ENCODE peak calls at places on chromosomes 4 and X, in six cellular contexts. One of them, this sample, is unnamed.

GRCh38 chrX:7941390-7942042 is 14.3 kb upstream of the PNPLA4 start:
- DNase-seq in tibial nerve: no peak
- DNase-seq in A549: peak
- DNase-seq in stimulated activated CD4-positive, alpha-beta T cell treated with anti-CD3 and anti-CD28 coated beads, Interleukin-4, amount 100 ng/mL, for 48 hours: no peak
- DNase-seq in MM.1S: no peak
- DNase-seq in body of pancreas: no peak
- DNase-seq in this sample: no peak

GRCh38 chrX:112849010-112849409 is 8.4 kb upstream of the AMOT start:
- DNase-seq in tibial nerve: no peak
- DNase-seq in A549: no peak
- DNase-seq in stimulated activated CD4-positive, alpha-beta T cell treated with anti-CD3 and anti-CD28 coated beads, Interleukin-4, amount 100 ng/mL, for 48 hours: no peak
- DNase-seq in MM.1S: no peak
- DNase-seq in body of pancreas: no peak
- DNase-seq in this sample: no peak

GRCh38 chr4:106258145-106259045 is 57.6 kb downstream of the TBCK start:
- DNase-seq in tibial nerve: no peak
- DNase-seq in A549: peak
- DNase-seq in stimulated activated CD4-positive, alpha-beta T cell treated with anti-CD3 and anti-CD28 coated beads, Interleukin-4, amount 100 ng/mL, for 48 hours: no peak
- DNase-seq in MM.1S: no peak
- DNase-seq in body of pancreas: no peak
- DNase-seq in this sample: no peak

GRCh38 chrX:67998540-67998939 is 434.8 kb downstream of the OPHN1 start:
- DNase-seq in tibial nerve: no peak
- DNase-seq in A549: no peak
- DNase-seq in stimulated activated CD4-positive, alpha-beta T cell treated with anti-CD3 and anti-CD28 coated beads, Interleukin-4, amount 100 ng/mL, for 48 hours: no peak
- DNase-seq in MM.1S: no peak
- DNase-seq in body of pancreas: no peak
- DNase-seq in this sample: no peak

GRCh38 chr4:132670557-132670956 is 478.5 kb upstream of the PCDH10 start:
- DNase-seq in tibial nerve: no peak
- DNase-seq in A549: no peak
- DNase-seq in stimulated activated CD4-positive, alpha-beta T cell treated with anti-CD3 and anti-CD28 coated beads, Interleukin-4, amount 100 ng/mL, for 48 hours: no peak
- DNase-seq in MM.1S: no peak
- DNase-seq in body of pancreas: no peak
- DNase-seq in this sample: no peak

GRCh38 chr4:146247356-146247755 is 33.0 kb downstream of the REELD1 start:
- DNase-seq in tibial nerve: no peak
- DNase-seq in A549: no peak
- DNase-seq in stimulated activated CD4-positive, alpha-beta T cell treated with anti-CD3 and anti-CD28 coated beads, Interleukin-4, amount 100 ng/mL, for 48 hours: no peak
- DNase-seq in MM.1S: no peak
- DNase-seq in body of pancreas: no peak
- DNase-seq in this sample: no peak

GRCh38 chrX:125287282-125287681 is 32.4 kb upstream of the TEX13C start:
- DNase-seq in tibial nerve: no peak
- DNase-seq in A549: no peak
- DNase-seq in stimulated activated CD4-positive, alpha-beta T cell treated with anti-CD3 and anti-CD28 coated beads, Interleukin-4, amount 100 ng/mL, for 48 hours: no peak
- DNase-seq in MM.1S: no peak
- DNase-seq in body of pancreas: no peak
- DNase-seq in this sample: no peak

GRCh38 chr4:2469192-2469984 is 482 bp downstream of the RNF4 start:
- DNase-seq in tibial nerve: peak
- DNase-seq in A549: peak
- DNase-seq in stimulated activated CD4-positive, alpha-beta T cell treated with anti-CD3 and anti-CD28 coated beads, Interleukin-4, amount 100 ng/mL, for 48 hours: peak
- DNase-seq in MM.1S: peak
- DNase-seq in body of pancreas: peak
- DNase-seq in this sample: peak

GRCh38 chr4:55545133-55545532 is 1.6 kb downstream of the CLOCK start:
- DNase-seq in tibial nerve: no peak
- DNase-seq in A549: no peak
- DNase-seq in stimulated activated CD4-positive, alpha-beta T cell treated with anti-CD3 and anti-CD28 coated beads, Interleukin-4, amount 100 ng/mL, for 48 hours: no peak
- DNase-seq in MM.1S: no peak
- DNase-seq in body of pancreas: no peak
- DNase-seq in this sample: no peak

GRCh38 chr4:147136308-147136707 is 190.6 kb upstream of the TTC29 start:
- DNase-seq in tibial nerve: no peak
- DNase-seq in A549: no peak
- DNase-seq in stimulated activated CD4-positive, alpha-beta T cell treated with anti-CD3 and anti-CD28 coated beads, Interleukin-4, amount 100 ng/mL, for 48 hours: no peak
- DNase-seq in MM.1S: no peak
- DNase-seq in body of pancreas: no peak
- DNase-seq in this sample: no peak

GRCh38 chrX:72236841-72237240 is 2.0 kb downstream of the ERCC6L start:
- DNase-seq in tibial nerve: no peak
- DNase-seq in A549: no peak
- DNase-seq in stimulated activated CD4-positive, alpha-beta T cell treated with anti-CD3 and anti-CD28 coated beads, Interleukin-4, amount 100 ng/mL, for 48 hours: no peak
- DNase-seq in MM.1S: no peak
- DNase-seq in body of pancreas: no peak
- DNase-seq in this sample: no peak

GRCh38 chr4:40699648-40700047 is 50.1 kb upstream of the NSUN7 start:
- DNase-seq in tibial nerve: no peak
- DNase-seq in A549: no peak
- DNase-seq in stimulated activated CD4-positive, alpha-beta T cell treated with anti-CD3 and anti-CD28 coated beads, Interleukin-4, amount 100 ng/mL, for 48 hours: no peak
- DNase-seq in MM.1S: no peak
- DNase-seq in body of pancreas: no peak
- DNase-seq in this sample: no peak

GRCh38 chrX:115367956-115368355 is 78.4 kb downstream of the LUZP4 start:
- DNase-seq in tibial nerve: no peak
- DNase-seq in A549: peak
- DNase-seq in stimulated activated CD4-positive, alpha-beta T cell treated with anti-CD3 and anti-CD28 coated beads, Interleukin-4, amount 100 ng/mL, for 48 hours: no peak
- DNase-seq in MM.1S: no peak
- DNase-seq in body of pancreas: no peak
- DNase-seq in this sample: no peak

GRCh38 chr4:16158504-16158852 is 67.8 kb downstream of the TAPT1 start:
- DNase-seq in tibial nerve: no peak
- DNase-seq in A549: no peak
- DNase-seq in stimulated activated CD4-positive, alpha-beta T cell treated with anti-CD3 and anti-CD28 coated beads, Interleukin-4, amount 100 ng/mL, for 48 hours: no peak
- DNase-seq in MM.1S: no peak
- DNase-seq in body of pancreas: no peak
- DNase-seq in this sample: no peak

GRCh38 chr4:76740866-76741662 is 156.9 kb downstream of the SOWAHB start:
- DNase-seq in tibial nerve: no peak
- DNase-seq in A549: no peak
- DNase-seq in stimulated activated CD4-positive, alpha-beta T cell treated with anti-CD3 and anti-CD28 coated beads, Interleukin-4, amount 100 ng/mL, for 48 hours: no peak
- DNase-seq in MM.1S: no peak
- DNase-seq in body of pancreas: no peak
- DNase-seq in this sample: no peak

GRCh38 chr4:79049840-79050520 is 110.7 kb upstream of the PAQR3 start:
- DNase-seq in tibial nerve: no peak
- DNase-seq in A549: no peak
- DNase-seq in stimulated activated CD4-positive, alpha-beta T cell treated with anti-CD3 and anti-CD28 coated beads, Interleukin-4, amount 100 ng/mL, for 48 hours: no peak
- DNase-seq in MM.1S: no peak
- DNase-seq in body of pancreas: no peak
- DNase-seq in this sample: no peak

GRCh38 chr4:91256043-91256442 is 1047.7 kb upstream of the GRID2 start:
- DNase-seq in tibial nerve: no peak
- DNase-seq in A549: peak
- DNase-seq in stimulated activated CD4-positive, alpha-beta T cell treated with anti-CD3 and anti-CD28 coated beads, Interleukin-4, amount 100 ng/mL, for 48 hours: no peak
- DNase-seq in MM.1S: no peak
- DNase-seq in body of pancreas: no peak
- DNase-seq in this sample: no peak

GRCh38 chr4:138310991-138311390 is 68.8 kb upstream of the SLC7A11 start:
- DNase-seq in tibial nerve: no peak
- DNase-seq in A549: no peak
- DNase-seq in stimulated activated CD4-positive, alpha-beta T cell treated with anti-CD3 and anti-CD28 coated beads, Interleukin-4, amount 100 ng/mL, for 48 hours: no peak
- DNase-seq in MM.1S: no peak
- DNase-seq in body of pancreas: no peak
- DNase-seq in this sample: no peak

GRCh38 chr4:73870778-73871177 is 1.6 kb downstream of the CXCL1 start:
- DNase-seq in tibial nerve: no peak
- DNase-seq in A549: no peak
- DNase-seq in stimulated activated CD4-positive, alpha-beta T cell treated with anti-CD3 and anti-CD28 coated beads, Interleukin-4, amount 100 ng/mL, for 48 hours: no peak
- DNase-seq in MM.1S: no peak
- DNase-seq in body of pancreas: no peak
- DNase-seq in this sample: no peak

GRCh38 chrX:129736491-129736890 is 2.3 kb upstream of the XPNPEP2 start:
- DNase-seq in tibial nerve: no peak
- DNase-seq in A549: no peak
- DNase-seq in stimulated activated CD4-positive, alpha-beta T cell treated with anti-CD3 and anti-CD28 coated beads, Interleukin-4, amount 100 ng/mL, for 48 hours: no peak
- DNase-seq in MM.1S: no peak
- DNase-seq in body of pancreas: no peak
- DNase-seq in this sample: no peak

This sample was measured in GM13976.